ENCODE peak calls at places on chromosomes 7 and 10, in six cellular contexts. One of them, this sample, is unnamed.

GRCh38 chr10:86648706-86649426 is 5.5 kb upstream of the OPN4 start:
- DNase-seq in hepatocyte: peak
- DNase-seq in heart left ventricle: peak
- DNase-seq in psoas muscle: peak
- DNase-seq in pancreas: no peak
- DNase-seq in GM23248: peak
- DNase-seq in this sample: peak

GRCh38 chr10:105681051-105681450 is 1040.0 kb downstream of the SORCS3 start:
- DNase-seq in hepatocyte: no peak
- DNase-seq in psoas muscle: no peak
- DNase-seq in pancreas: no peak
- DNase-seq in GM23248: no peak
- DNase-seq in heart left ventricle: no peak
- DNase-seq in this sample: no peak

GRCh38 chr7:3279147-3279818 is 21.8 kb upstream of the SDK1 start:
- DNase-seq in psoas muscle: no peak
- DNase-seq in pancreas: no peak
- DNase-seq in hepatocyte: no peak
- DNase-seq in GM23248: no peak
- DNase-seq in heart left ventricle: no peak
- DNase-seq in this sample: no peak

GRCh38 chr7:10568891-10569290 is 404.8 kb upstream of the PHF14 start:
- DNase-seq in GM23248: no peak
- DNase-seq in psoas muscle: no peak
- DNase-seq in hepatocyte: no peak
- DNase-seq in pancreas: no peak
- DNase-seq in heart left ventricle: no peak
- DNase-seq in this sample: no peak

GRCh38 chr7:137682596-137682995 is 164.2 kb downstream of the DGKI start:
- DNase-seq in hepatocyte: no peak
- DNase-seq in psoas muscle: no peak
- DNase-seq in heart left ventricle: no peak
- DNase-seq in GM23248: peak
- DNase-seq in pancreas: no peak
- DNase-seq in this sample: no peak

GRCh38 chr7:20083781-20084180 is 133.4 kb downstream of the MACC1 start:
- DNase-seq in heart left ventricle: no peak
- DNase-seq in psoas muscle: no peak
- DNase-seq in pancreas: no peak
- DNase-seq in GM23248: peak
- DNase-seq in hepatocyte: peak
- DNase-seq in this sample: no peak

GRCh38 chr7:12524794-12525386 is 45.6 kb upstream of the SCIN start:
- DNase-seq in GM23248: peak
- DNase-seq in heart left ventricle: no peak
- DNase-seq in hepatocyte: peak
- DNase-seq in pancreas: no peak
- DNase-seq in psoas muscle: no peak
- DNase-seq in this sample: no peak

GRCh38 chr7:87217983-87218653 is 1.4 kb downstream of the TMEM243 start:
- DNase-seq in psoas muscle: no peak
- DNase-seq in pancreas: no peak
- DNase-seq in GM23248: no peak
- DNase-seq in hepatocyte: no peak
- DNase-seq in heart left ventricle: no peak
- DNase-seq in this sample: no peak

GRCh38 chr7:98091061-98091460 is 15.6 kb upstream of the LMTK2 start:
- DNase-seq in GM23248: peak
- DNase-seq in psoas muscle: no peak
- DNase-seq in pancreas: no peak
- DNase-seq in hepatocyte: no peak
- DNase-seq in heart left ventricle: no peak
- DNase-seq in this sample: no peak

GRCh38 chr10:117431160-117431559 is 55.9 kb upstream of the PDZD8 start:
- DNase-seq in psoas muscle: no peak
- DNase-seq in pancreas: no peak
- DNase-seq in heart left ventricle: no peak
- DNase-seq in hepatocyte: no peak
- DNase-seq in GM23248: peak
- DNase-seq in this sample: no peak

GRCh38 chr10:29501692-29502091 is 133.1 kb downstream of the SVIL start:
- DNase-seq in pancreas: no peak
- DNase-seq in hepatocyte: no peak
- DNase-seq in GM23248: peak
- DNase-seq in heart left ventricle: no peak
- DNase-seq in psoas muscle: peak
- DNase-seq in this sample: no peak

GRCh38 chr10:97259119-97259518 is 33.3 kb downstream of the ARHGAP19 start:
- DNase-seq in GM23248: no peak
- DNase-seq in pancreas: no peak
- DNase-seq in heart left ventricle: no peak
- DNase-seq in psoas muscle: no peak
- DNase-seq in hepatocyte: peak
- DNase-seq in this sample: no peak

GRCh38 chr10:25465582-25466372 is 291.0 kb downstream of the GPR158 start:
- DNase-seq in psoas muscle: no peak
- DNase-seq in hepatocyte: no peak
- DNase-seq in pancreas: no peak
- DNase-seq in GM23248: peak
- DNase-seq in heart left ventricle: no peak
- DNase-seq in this sample: no peak

GRCh38 chr10:34723746-34724145 is 91.3 kb downstream of the PARD3 start:
- DNase-seq in heart left ventricle: peak
- DNase-seq in GM23248: peak
- DNase-seq in pancreas: no peak
- DNase-seq in hepatocyte: peak
- DNase-seq in psoas muscle: no peak
- DNase-seq in this sample: no peak

GRCh38 chr10:110436554-110437350 is 61.0 kb upstream of the DUSP5 start:
- DNase-seq in psoas muscle: peak
- DNase-seq in heart left ventricle: no peak
- DNase-seq in GM23248: no peak
- DNase-seq in pancreas: no peak
- DNase-seq in hepatocyte: no peak
- DNase-seq in this sample: no peak

GRCh38 chr10:23368816-23369640 is 24.4 kb upstream of the C10orf67 start:
- DNase-seq in GM23248: no peak
- DNase-seq in hepatocyte: no peak
- DNase-seq in pancreas: no peak
- DNase-seq in psoas muscle: no peak
- DNase-seq in heart left ventricle: no peak
- DNase-seq in this sample: no peak

GRCh38 chr7:139623518-139623917 is 100.0 kb downstream of the CLEC2L start:
- DNase-seq in psoas muscle: no peak
- DNase-seq in pancreas: no peak
- DNase-seq in hepatocyte: no peak
- DNase-seq in heart left ventricle: no peak
- DNase-seq in GM23248: peak
- DNase-seq in this sample: no peak

GRCh38 chr7:155872678-155873369 is 60.6 kb upstream of the SHH start:
- DNase-seq in pancreas: no peak
- DNase-seq in GM23248: no peak
- DNase-seq in hepatocyte: no peak
- DNase-seq in heart left ventricle: no peak
- DNase-seq in psoas muscle: peak
- DNase-seq in this sample: no peak

GRCh38 chr10:98481418-98481945 is 34.7 kb upstream of the HPS1 start:
- DNase-seq in pancreas: no peak
- DNase-seq in hepatocyte: no peak
- DNase-seq in psoas muscle: no peak
- DNase-seq in GM23248: no peak
- DNase-seq in heart left ventricle: no peak
- DNase-seq in this sample: no peak

GRCh38 chr10:43223056-43223455 is 43.8 kb downstream of the RASGEF1A start:
- DNase-seq in pancreas: no peak
- DNase-seq in hepatocyte: no peak
- DNase-seq in psoas muscle: no peak
- DNase-seq in heart left ventricle: no peak
- DNase-seq in GM23248: no peak
- DNase-seq in this sample: no peak

GRCh38 chr7:17990761-17991160 is 36.9 kb downstream of the PRPS1L1 start:
- DNase-seq in pancreas: no peak
- DNase-seq in psoas muscle: no peak
- DNase-seq in GM23248: no peak
- DNase-seq in hepatocyte: no peak
- DNase-seq in heart left ventricle: no peak
- DNase-seq in this sample: no peak

GRCh38 chr10:10527861-10528562 is 489.7 kb upstream of the CELF2 start:
- DNase-seq in hepatocyte: no peak
- DNase-seq in psoas muscle: no peak
- DNase-seq in pancreas: no peak
- DNase-seq in GM23248: no peak
- DNase-seq in heart left ventricle: no peak
- DNase-seq in this sample: no peak

GRCh38 chr10:46528171-46528671 is 28.2 kb downstream of the GPRIN2 start:
- DNase-seq in hepatocyte: no peak
- DNase-seq in heart left ventricle: peak
- DNase-seq in pancreas: peak
- DNase-seq in GM23248: no peak
- DNase-seq in psoas muscle: peak
- DNase-seq in this sample: peak

GRCh38 chr7:16004661-16005060 is 318.2 kb upstream of the MEOX2 start:
- DNase-seq in psoas muscle: no peak
- DNase-seq in hepatocyte: no peak
- DNase-seq in heart left ventricle: no peak
- DNase-seq in GM23248: no peak
- DNase-seq in pancreas: no peak
- DNase-seq in this sample: no peak

GRCh38 chr10:128097783-128098182 is 28.4 kb downstream of the MKI67 start:
- DNase-seq in psoas muscle: no peak
- DNase-seq in GM23248: peak
- DNase-seq in heart left ventricle: no peak
- DNase-seq in pancreas: no peak
- DNase-seq in hepatocyte: no peak
- DNase-seq in this sample: no peak

GRCh38 chr10:90218846-90219245 is 517.5 kb downstream of the KIF20B start:
- DNase-seq in pancreas: no peak
- DNase-seq in GM23248: no peak
- DNase-seq in hepatocyte: no peak
- DNase-seq in heart left ventricle: no peak
- DNase-seq in psoas muscle: no peak
- DNase-seq in this sample: no peak

DNA sequence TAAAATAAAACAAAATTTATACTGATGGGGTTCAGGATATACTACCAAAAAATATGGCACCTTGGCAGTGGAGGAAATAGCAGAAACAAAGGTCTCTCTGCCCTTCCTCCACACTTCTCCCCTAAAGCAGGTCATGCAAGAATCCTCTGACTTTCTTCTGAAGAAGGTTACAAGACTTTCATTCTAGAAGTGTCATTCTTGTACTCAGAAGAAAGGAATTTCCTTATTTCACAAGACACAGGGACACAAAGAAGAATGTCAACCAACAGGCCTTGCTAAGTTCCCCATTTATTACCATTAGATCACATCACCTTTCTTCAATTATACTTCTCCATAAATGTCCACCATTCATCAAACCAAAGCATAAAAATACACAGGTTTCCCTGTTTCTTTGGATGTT is 470.2 kb downstream of the PAXIP1 start:
- DNase-seq in hepatocyte: no peak
- DNase-seq in psoas muscle: no peak
- DNase-seq in pancreas: no peak
- DNase-seq in heart left ventricle: no peak
- DNase-seq in GM23248: no peak
- DNase-seq in this sample: no peak
- H3K27ac ChIP-seq in hepatocyte: no peak
- H3K27ac ChIP-seq in psoas muscle: no peak
- H3K27ac ChIP-seq in pancreas: no peak
- H3K27ac ChIP-seq in heart left ventricle: no peak
- H3K27ac ChIP-seq in GM23248: no peak
- H3K27ac ChIP-seq in this sample: no peak

GRCh38 chr10:32148864-32149256 is 92.6 kb upstream of the KIF5B start:
- DNase-seq in pancreas: no peak
- DNase-seq in hepatocyte: no peak
- DNase-seq in heart left ventricle: no peak
- DNase-seq in GM23248: no peak
- DNase-seq in psoas muscle: no peak
- DNase-seq in this sample: no peak
- H3K4me3 ChIP-seq in pancreas: no peak
- H3K4me3 ChIP-seq in hepatocyte: no peak
- H3K4me3 ChIP-seq in heart left ventricle: no peak
- H3K4me3 ChIP-seq in GM23248: peak
- H3K4me3 ChIP-seq in psoas muscle: peak
- H3K4me3 ChIP-seq in this sample: peak

DNA sequence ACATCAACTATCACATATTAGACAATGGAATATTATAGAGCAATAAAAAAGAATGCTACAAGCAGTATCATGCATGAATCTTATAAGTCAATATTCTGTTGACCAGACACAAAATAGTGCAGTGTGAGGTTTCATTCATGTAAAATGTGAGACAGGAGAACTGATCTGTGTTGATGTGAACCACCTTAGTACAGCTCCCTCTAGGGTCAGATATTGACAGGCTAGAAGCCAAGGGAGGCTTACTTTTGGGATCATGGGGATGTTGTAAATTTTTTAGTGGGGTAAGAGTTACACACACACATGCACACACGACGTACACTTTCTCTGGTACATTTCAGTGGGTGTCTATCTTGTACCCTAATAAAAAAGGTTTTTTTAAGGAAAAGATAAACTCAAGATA is 231.6 kb upstream of the FOXK1 start:
- DNase-seq in psoas muscle: no peak
- DNase-seq in pancreas: no peak
- DNase-seq in GM23248: no peak
- DNase-seq in heart left ventricle: no peak
- DNase-seq in hepatocyte: no peak
- DNase-seq in this sample: no peak
- H3K27ac ChIP-seq in psoas muscle: no peak
- H3K27ac ChIP-seq in pancreas: no peak
- H3K27ac ChIP-seq in GM23248: no peak
- H3K27ac ChIP-seq in heart left ventricle: no peak
- H3K27ac ChIP-seq in hepatocyte: no peak
- H3K27ac ChIP-seq in this sample: no peak

DNA sequence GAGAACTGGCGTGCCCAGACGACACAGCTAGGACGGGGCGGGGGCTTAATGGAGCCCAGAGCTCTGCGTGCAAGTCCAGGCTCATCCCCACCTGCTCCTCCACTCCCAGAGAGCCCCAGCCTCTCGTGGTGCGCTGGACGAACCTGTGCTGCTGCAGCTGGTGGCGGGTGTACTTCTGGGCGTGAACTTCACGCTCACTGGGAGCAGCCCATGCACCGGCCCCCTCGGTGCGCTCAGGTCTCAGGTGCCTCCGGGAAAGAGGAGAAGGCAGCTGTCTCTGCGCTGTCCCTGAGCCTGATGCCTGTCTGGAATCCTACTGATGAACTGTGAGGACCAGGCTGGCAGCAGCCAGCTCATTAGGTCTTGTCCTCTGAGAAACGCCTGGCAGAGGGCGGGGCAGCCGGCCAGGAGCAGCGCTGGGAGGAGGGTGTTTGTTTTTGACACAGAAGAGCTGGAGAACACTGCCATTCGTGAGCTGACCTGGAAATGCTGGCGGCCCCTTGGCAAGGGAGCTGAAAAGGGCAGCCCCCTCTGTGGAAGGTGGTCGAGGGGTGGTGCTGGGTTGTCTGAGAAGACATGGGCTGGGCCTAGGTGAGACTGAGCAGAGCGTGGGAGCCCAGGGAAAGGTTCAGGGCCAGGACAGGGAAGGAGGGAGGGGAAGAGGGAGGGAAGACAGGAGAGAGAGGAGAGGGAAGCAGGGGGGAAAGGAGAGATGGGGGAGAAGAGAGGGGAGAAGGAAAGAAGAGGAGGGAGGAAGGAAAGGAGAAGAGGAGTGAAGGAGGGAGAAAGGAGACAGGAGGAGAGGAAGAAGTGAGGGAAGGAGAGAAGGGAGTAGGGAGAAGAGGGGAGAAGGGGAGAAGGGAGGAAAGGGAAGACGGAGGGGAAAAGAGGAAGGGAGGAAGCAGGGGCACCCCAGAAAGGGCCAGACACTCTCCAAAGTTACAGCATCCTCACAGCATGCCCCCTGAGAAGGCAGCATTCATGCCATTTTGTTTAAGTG is 53.5 kb upstream of the TNS3 start:
- DNase-seq in GM23248: no peak
- DNase-seq in psoas muscle: no peak
- DNase-seq in heart left ventricle: no peak
- DNase-seq in pancreas: peak
- DNase-seq in hepatocyte: peak
- DNase-seq in this sample: no peak
- H3K4me3 ChIP-seq in GM23248: no peak
- H3K4me3 ChIP-seq in psoas muscle: no peak
- H3K4me3 ChIP-seq in heart left ventricle: no peak
- H3K4me3 ChIP-seq in pancreas: peak
- H3K4me3 ChIP-seq in hepatocyte: no peak
- H3K4me3 ChIP-seq in this sample: no peak

This sample was measured in left ventricle myocardium inferior.